ENCODE peak calls at places on chromosomes 6 and 20, in five cellular contexts. One of them, this sample, is unnamed.

GRCh38 chr6:13445005-13445743 is 42.2 kb downstream of the GFOD1 start:
- DNase-seq in fibroblast of lung: peak; percentile 63
- DNase-seq in GM23248: no peak
- DNase-seq in MM.1S: no peak
- DNase-seq in astrocyte: peak; percentile 26
- DNase-seq in this sample: peak; percentile 47

GRCh38 chr6:3895303-3895635 is 46.1 kb downstream of the FAM50B start:
- DNase-seq in GM23248: no peak
- DNase-seq in astrocyte: no peak
- DNase-seq in fibroblast of lung: no peak
- DNase-seq in MM.1S: no peak
- DNase-seq in this sample: no peak

GRCh38 chr6:150936021-150936555 is 70.6 kb downstream of the MTHFD1L start:
- DNase-seq in MM.1S: no peak
- DNase-seq in astrocyte: no peak
- DNase-seq in fibroblast of lung: no peak
- DNase-seq in GM23248: no peak
- DNase-seq in this sample: no peak

GRCh38 chr6:130885392-130886192 is 58.4 kb downstream of the SMLR1 start:
- DNase-seq in fibroblast of lung: peak; percentile 87
- DNase-seq in GM23248: peak; percentile 71
- DNase-seq in MM.1S: peak; percentile 72
- DNase-seq in astrocyte: peak; percentile 55
- DNase-seq in this sample: peak; percentile 82

GRCh38 chr6:129753422-129753821 is 43.4 kb upstream of the ARHGAP18 start:
- DNase-seq in astrocyte: peak; percentile 78
- DNase-seq in fibroblast of lung: no peak
- DNase-seq in GM23248: peak; percentile 68
- DNase-seq in MM.1S: no peak
- DNase-seq in this sample: no peak

GRCh38 chr6:137851669-137852068 is 15.4 kb upstream of the TNFAIP3 start:
- DNase-seq in MM.1S: no peak
- DNase-seq in astrocyte: no peak
- DNase-seq in fibroblast of lung: no peak
- DNase-seq in GM23248: no peak
- DNase-seq in this sample: no peak

GRCh38 chr20:50333856-50334255 is 143.2 kb downstream of the CEBPB start:
- DNase-seq in GM23248: peak; percentile 97
- DNase-seq in MM.1S: no peak
- DNase-seq in astrocyte: peak; percentile 94
- DNase-seq in fibroblast of lung: peak; percentile 96
- DNase-seq in this sample: no peak

GRCh38 chr20:40254023-40254772 is 434.8 kb downstream of the MAFB start:
- DNase-seq in MM.1S: no peak
- DNase-seq in fibroblast of lung: peak; percentile 17
- DNase-seq in GM23248: peak; percentile 47
- DNase-seq in astrocyte: no peak
- DNase-seq in this sample: no peak

GRCh38 chr6:136582702-136583471 is 32.7 kb upstream of the MAP7 start:
- DNase-seq in GM23248: peak; percentile 93
- DNase-seq in astrocyte: peak; percentile 72
- DNase-seq in fibroblast of lung: peak; percentile 96
- DNase-seq in MM.1S: peak; percentile 47
- DNase-seq in this sample: no peak

GRCh38 chr6:134517145-134517658 is 199.3 kb upstream of the SGK1 start:
- DNase-seq in fibroblast of lung: peak; percentile 89
- DNase-seq in GM23248: peak; percentile 89
- DNase-seq in MM.1S: no peak
- DNase-seq in astrocyte: peak; percentile 83
- DNase-seq in this sample: peak; percentile 50

GRCh38 chr6:106790146-106790770 is 160.9 kb downstream of the QRSL1 start:
- DNase-seq in fibroblast of lung: no peak
- DNase-seq in MM.1S: no peak
- DNase-seq in astrocyte: no peak
- DNase-seq in GM23248: no peak
- DNase-seq in this sample: no peak

GRCh38 chr6:46734867-46735719 is at the start of gene PLA2G7:
- DNase-seq in fibroblast of lung: peak; percentile 16
- DNase-seq in astrocyte: peak; percentile 6
- DNase-seq in MM.1S: no peak
- DNase-seq in GM23248: peak; percentile 40
- DNase-seq in this sample: peak; percentile 74

DNA sequence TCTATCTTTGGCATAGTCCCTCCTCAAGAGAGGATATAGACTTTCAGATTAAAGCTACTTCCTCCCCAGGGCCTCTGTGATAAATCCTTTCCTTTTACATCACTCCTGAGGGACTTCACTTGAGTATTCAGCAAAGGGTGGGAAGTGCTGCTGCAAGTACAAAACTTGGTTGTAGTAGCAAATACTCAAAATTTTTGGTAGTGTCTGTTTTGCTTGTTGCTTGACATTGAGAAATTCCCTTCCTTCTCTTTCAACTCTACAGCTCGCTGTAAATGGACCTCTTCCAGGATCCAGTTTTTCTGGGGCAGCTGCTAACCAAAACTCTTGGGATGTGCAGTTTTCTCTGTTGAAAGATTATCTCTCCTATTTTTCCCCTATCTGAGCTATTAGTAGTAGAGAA is 471.9 kb downstream of the CD109 start:
- DNase-seq in fibroblast of lung: peak; percentile 15
- DNase-seq in GM23248: peak; percentile 5
- DNase-seq in astrocyte: no peak
- DNase-seq in MM.1S: no peak
- DNase-seq in this sample: no peak
- H3K79me2 ChIP-seq in fibroblast of lung: no peaks in the 10 kb centered on the region
- H3K79me2 ChIP-seq in GM23248: no peaks in the 10 kb centered on the region
- H3K79me2 ChIP-seq in astrocyte: no peaks in the 10 kb centered on the region
- H3K79me2 ChIP-seq in MM.1S: no peaks in the 10 kb centered on the region
- H3K79me2 ChIP-seq in this sample: no peaks in the 10 kb centered on the region

DNA sequence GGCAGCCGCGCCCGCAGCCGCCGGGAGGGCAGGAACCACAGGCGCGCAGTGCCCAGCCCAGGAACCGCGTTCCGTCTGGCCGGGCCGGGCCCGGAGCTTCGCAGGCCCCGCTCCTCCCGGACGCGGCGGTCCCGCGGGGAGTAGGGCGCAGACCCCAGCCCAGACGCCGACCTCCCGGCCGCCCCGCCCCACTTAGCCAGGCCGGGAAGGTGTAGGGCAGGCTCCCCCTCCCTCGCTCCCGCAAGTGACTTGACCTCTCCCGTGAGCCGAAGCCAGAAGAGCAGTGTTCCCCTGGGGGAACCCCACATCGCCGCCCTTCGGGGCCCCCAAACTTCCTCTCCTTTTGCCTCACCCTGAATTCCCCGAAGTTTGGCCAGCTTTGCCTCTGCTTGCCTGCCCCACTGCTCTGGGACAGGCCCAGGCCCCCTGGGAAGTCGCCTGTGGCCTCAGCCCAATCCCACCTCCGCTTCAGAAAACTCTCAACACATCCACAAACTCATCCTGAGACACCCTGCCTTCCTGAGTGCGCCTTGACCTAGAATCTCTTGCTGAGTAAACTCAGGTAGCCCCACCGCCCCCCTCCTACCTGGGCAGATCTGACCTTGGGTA is 490 bp upstream of the NOL4L start:
- DNase-seq in astrocyte: no peak
- DNase-seq in fibroblast of lung: no peak
- DNase-seq in GM23248: peak; percentile 23
- DNase-seq in MM.1S: no peak
- DNase-seq in this sample: peak; percentile 56
- TF ChIP-seq EZH2 in astrocyte: peak; percentile 80
- TF ChIP-seq EZH2 in fibroblast of lung: peak; percentile 75
- TF ChIP-seq EZH2 in GM23248: peak; percentile 82
- TF ChIP-seq EZH2 in MM.1S: peak; percentile 42
- TF ChIP-seq EZH2 in this sample: peak; percentile 83

GRCh38 chr6:88490865-88491264 is 324.7 kb upstream of the CNR1 start:
- DNase-seq in GM23248: peak; percentile 38
- DNase-seq in astrocyte: peak; percentile 68
- DNase-seq in MM.1S: no peak
- DNase-seq in fibroblast of lung: no peak
- DNase-seq in this sample: no peak
- H3K27ac ChIP-seq in GM23248: no peak overlapping the region
- H3K27ac ChIP-seq in astrocyte: no peak overlapping the region
- H3K27ac ChIP-seq in MM.1S: no peak overlapping the region
- H3K27ac ChIP-seq in fibroblast of lung: no peak overlapping the region
- H3K27ac ChIP-seq in this sample: no peak overlapping the region

DNA sequence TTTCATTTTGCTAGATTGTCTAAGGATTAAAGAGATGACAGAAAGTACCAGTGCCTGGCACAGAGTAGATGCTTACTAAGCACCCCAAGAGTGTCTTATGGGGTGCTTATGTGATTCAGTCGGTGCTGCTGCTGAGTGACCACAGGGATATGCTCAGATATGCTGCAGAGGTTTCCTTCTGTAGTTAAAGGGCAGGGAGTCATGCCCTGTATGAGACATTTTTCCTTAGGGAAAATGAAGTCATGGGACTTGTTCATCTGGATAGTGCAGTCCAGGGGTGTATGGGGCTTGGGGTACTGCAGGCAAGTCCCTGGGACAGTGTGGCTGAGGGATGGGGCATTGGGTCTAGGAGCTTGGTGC is 25.1 kb downstream of the TOX2 start:
- DNase-seq in astrocyte: no peak
- DNase-seq in GM23248: no peak
- DNase-seq in MM.1S: peak; percentile 47
- DNase-seq in fibroblast of lung: no peak
- DNase-seq in this sample: no peak
- H3K79me2 ChIP-seq in astrocyte: peaks cover 4% of the 10 kb centered on the region
- H3K79me2 ChIP-seq in GM23248: no peaks in the 10 kb centered on the region
- H3K79me2 ChIP-seq in MM.1S: peaks cover 83% of the 10 kb centered on the region
- H3K79me2 ChIP-seq in fibroblast of lung: peaks cover 30% of the 10 kb centered on the region
- H3K79me2 ChIP-seq in this sample: no peaks in the 10 kb centered on the region

DNA sequence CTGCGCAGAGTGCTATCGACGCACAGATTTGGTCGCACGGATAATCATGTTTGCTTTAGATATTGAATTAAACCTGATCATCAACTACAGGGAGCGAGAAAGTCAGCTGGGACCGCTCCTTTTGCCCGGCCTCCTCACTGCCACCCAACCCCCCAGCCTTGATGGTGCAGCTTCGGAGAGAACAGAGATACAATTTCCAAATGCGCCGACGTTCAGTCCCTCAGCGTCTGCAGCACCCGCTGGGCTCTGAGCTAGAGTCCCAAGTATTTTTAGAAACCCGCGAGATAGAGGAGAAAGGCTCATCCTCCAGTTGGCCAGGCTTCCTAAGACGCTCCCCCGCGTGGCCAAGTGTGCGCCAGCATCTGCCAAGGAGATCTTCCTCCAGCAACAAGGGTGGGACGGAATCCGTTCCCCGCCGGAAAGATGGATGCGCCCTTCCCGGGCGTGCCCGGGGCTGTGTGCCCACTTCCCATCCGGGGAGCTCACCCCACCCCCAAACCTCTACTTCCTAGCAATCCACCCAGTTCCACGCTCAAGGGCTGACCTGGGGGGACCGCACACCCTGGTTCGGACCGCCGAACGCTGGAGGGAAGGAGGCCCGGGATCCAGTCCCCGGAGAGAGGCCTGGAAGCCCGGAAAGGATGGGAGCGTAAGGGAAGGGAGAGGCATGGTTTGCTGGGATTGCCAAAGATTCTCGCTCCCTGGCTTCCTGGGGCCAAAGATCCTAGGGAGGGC is 4.1 kb downstream of the NKX2-2 start:
- DNase-seq in fibroblast of lung: peak; percentile 27
- DNase-seq in astrocyte: peak; percentile 49
- DNase-seq in GM23248: peak; percentile 75
- DNase-seq in MM.1S: no peak
- DNase-seq in this sample: peak; percentile 75
- TF ChIP-seq EZH2 in fibroblast of lung: peak; percentile 46
- TF ChIP-seq EZH2 in astrocyte: peak; percentile 67
- TF ChIP-seq EZH2 in GM23248: no peak
- TF ChIP-seq EZH2 in MM.1S: no peak
- TF ChIP-seq EZH2 in this sample: peak; percentile 57

DNA sequence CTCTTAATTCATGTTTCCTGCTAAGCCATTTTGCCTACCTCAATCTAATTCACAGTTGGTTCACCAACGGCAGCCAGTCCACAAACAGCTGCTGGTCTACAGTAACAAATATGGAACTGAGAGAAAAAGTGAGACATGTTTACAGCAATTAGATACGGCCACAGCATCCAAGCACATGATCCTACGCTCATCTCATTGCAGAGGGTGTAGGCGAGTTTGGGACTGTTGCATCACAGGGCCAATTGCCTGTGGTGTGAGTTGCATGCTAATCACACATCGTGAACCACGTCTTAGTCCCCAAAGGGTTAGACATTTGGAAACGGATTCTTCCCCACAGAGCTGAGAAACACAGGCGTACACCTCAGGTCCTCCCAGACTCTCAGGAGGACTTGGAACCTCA is 166.9 kb downstream of the EYA2 start:
- DNase-seq in GM23248: no peak
- DNase-seq in MM.1S: no peak
- DNase-seq in astrocyte: no peak
- DNase-seq in fibroblast of lung: no peak
- DNase-seq in this sample: no peak
- H3K27ac ChIP-seq in GM23248: no peak overlapping the region
- H3K27ac ChIP-seq in MM.1S: no peak overlapping the region
- H3K27ac ChIP-seq in astrocyte: no peak overlapping the region
- H3K27ac ChIP-seq in fibroblast of lung: no peak overlapping the region
- H3K27ac ChIP-seq in this sample: no peak overlapping the region

GRCh38 chr20:4812641-4813075 is 90.9 kb downstream of the PRND start:
- DNase-seq in MM.1S: no peak
- DNase-seq in fibroblast of lung: no peak
- DNase-seq in astrocyte: no peak
- DNase-seq in GM23248: no peak
- DNase-seq in this sample: no peak

GRCh38 chr20:4812216-4812615 is 90.5 kb downstream of the PRND start:
- DNase-seq in GM23248: no peak
- DNase-seq in fibroblast of lung: no peak
- DNase-seq in astrocyte: no peak
- DNase-seq in MM.1S: no peak
- DNase-seq in this sample: no peak

GRCh38 chr20:4811257-4811656 is 89.5 kb downstream of the PRND start:
- DNase-seq in MM.1S: no peak
- DNase-seq in fibroblast of lung: no peak
- DNase-seq in astrocyte: no peak
- DNase-seq in GM23248: no peak
- DNase-seq in this sample: no peak

GRCh38 chr20:4810446-4811019 is 88.8 kb downstream of the PRND start:
- DNase-seq in astrocyte: no peak
- DNase-seq in fibroblast of lung: no peak
- DNase-seq in GM23248: no peak
- DNase-seq in MM.1S: no peak
- DNase-seq in this sample: no peak

GRCh38 chr20:4811661-4812181 is 90.0 kb downstream of the PRND start:
- DNase-seq in MM.1S: no peak
- DNase-seq in astrocyte: no peak
- DNase-seq in GM23248: no peak
- DNase-seq in fibroblast of lung: no peak
- DNase-seq in this sample: no peak
- H3K79me2 ChIP-seq in MM.1S: no peaks in the 10 kb centered on the region
- H3K79me2 ChIP-seq in astrocyte: no peaks in the 10 kb centered on the region
- H3K79me2 ChIP-seq in GM23248: no peaks in the 10 kb centered on the region
- H3K79me2 ChIP-seq in fibroblast of lung: no peaks in the 10 kb centered on the region
- H3K79me2 ChIP-seq in this sample: no peaks in the 10 kb centered on the region